ENCODE peak calls at places on chromosomes 12 and 14, in ten cellular contexts. R is IMR-90; G is activated T-cell treated with anti-CD3 and anti-CD28 coated beads, Interleukin-2, amount 50 U/mL, for 4 hours; V is iPS-NIHi11; Z is RPMI8226; U is nucleus accumbens; X is CD4-positive, alpha-beta memory T cell; K is hypothalamus; O is GM20000; A is CD8-positive, alpha-beta T cell. Q is an unnamed sample.

GRCh38 chr14:46401066-46401465 is 250.5 kb downstream of the RPL10L start:
- DNase-seq in R (no peak), G (no peak), V (no peak), Z (no peak), U (no peak), X (no peak), K (no peak), O (no peak), A (no peak), Q (no peak)

GRCh38 chr14:44699391-44699790 is 192.3 kb upstream of the FSCB start:
- DNase-seq in R (no peak), G (no peak), V (no peak), Z (no peak), U (no peak), X (no peak), K (no peak), O (no peak), A (no peak), Q (no peak)

GRCh38 chr12:58588771-58589170 is 331.5 kb downstream of the LRIG3 start:
- DNase-seq in R (peak; percentile 81), G (no peak), V (no peak), Z (no peak), U (no peak), X (no peak), K (no peak), O (no peak), A (no peak), Q (no peak)

GRCh38 chr14:68973639-68974038 is 5.5 kb downstream of the ACTN1 start:
- DNase-seq in R (no peak), G (no peak), V (no peak), Z (no peak), U (no peak), X (no peak), K (no peak), O (no peak), A (no peak), Q (no peak)

GRCh38 chr12:53061404-53062010 is 11.6 kb downstream of the TNS2 start:
- DNase-seq in R (no peak), G (no peak), V (peak; percentile 68), Z (peak; percentile 93), U (no peak), X (no peak), K (no peak), O (no peak), A (no peak), Q (no peak)

GRCh38 chr12:63045020-63045860 is 105.8 kb downstream of the AVPR1A start:
- DNase-seq in R (peak; percentile 56), G (no peak), V (no peak), Z (no peak), U (no peak), X (no peak), K (no peak), O (no peak), A (no peak), Q (no peak)

GRCh38 chr12:98372340-98373018 is 142.9 kb upstream of the TMPO start:
- DNase-seq in R (no peak), G (no peak), V (no peak), Z (no peak), U (no peak), X (no peak), K (no peak), O (no peak), A (no peak), Q (no peak)

GRCh38 chr14:67934087-67934486 is 114.5 kb downstream of the RAD51B start:
- DNase-seq in R (peak; percentile 85), G (no peak), V (peak; percentile 79), Z (peak; percentile 45), U (no peak), X (peak; percentile 51), K (no peak), O (peak; percentile 42), A (no peak), Q (no peak)

GRCh38 chr12:30582943-30583342 is 112.7 kb downstream of the IPO8 start:
- DNase-seq in R (peak; percentile 2), G (no peak), V (peak; percentile 11), Z (no peak), U (no peak), X (no peak), K (no peak), O (no peak), A (no peak), Q (no peak)

GRCh38 chr12:23949212-23950010 is at the start of gene SOX5:
- DNase-seq in R (peak; percentile 68), G (no peak), V (peak; percentile 74), Z (no peak), U (no peak), X (no peak), K (no peak), O (no peak), A (no peak), Q (no peak)

GRCh38 chr12:6700646-6701051 is at the start of gene PIANP:
- DNase-seq in R (peak; percentile 21), G (peak; percentile 35), V (peak; percentile 82), Z (peak; percentile 29), U (no peak), X (peak; percentile 59), K (peak; percentile 10), O (no peak), A (peak; percentile 18), Q (no peak)

GRCh38 chr14:61585598-61586538 is 109.4 kb upstream of the HIF1A start:
- DNase-seq in R (peak; percentile 93), G (no peak), V (no peak), Z (no peak), U (no peak), X (no peak), K (peak; percentile 41), O (no peak), A (no peak), Q (no peak)

GRCh38 chr14:36934304-36934703 is 238.1 kb downstream of the SLC25A21 start:
- DNase-seq in R (no peak), G (no peak), V (no peak), Z (no peak), U (no peak), X (no peak), K (no peak), O (no peak), A (no peak), Q (no peak)

GRCh38 chr12:94616217-94616729 is 34.1 kb downstream of the TMCC3 start:
- DNase-seq in R (no peak), G (no peak), V (peak; percentile 24), Z (no peak), U (peak; percentile 42), X (no peak), K (peak; percentile 17), O (no peak), A (no peak), Q (no peak)

GRCh38 chr12:95943231-95943842 is at the start of gene AMDHD1:
- DNase-seq in R (peak; percentile 39), G (peak; percentile 43), V (peak; percentile 78), Z (peak; percentile 73), U (peak; percentile 14), X (peak; percentile 64), K (peak; percentile 49), O (peak; percentile 77), A (peak; percentile 22), Q (peak; percentile 74)

GRCh38 chr12:70892593-70892992 is 27.9 kb downstream of the PTPRR start:
- DNase-seq in R (no peak), G (no peak), V (no peak), Z (no peak), U (no peak), X (no peak), K (no peak), O (no peak), A (no peak), Q (no peak)

GRCh38 chr14:89254201-89254919 is 162.7 kb downstream of the FOXN3 start:
- DNase-seq in R (no peak), G (no peak), V (no peak), Z (no peak), U (no peak), X (no peak), K (no peak), O (no peak), A (no peak), Q (no peak)

GRCh38 chr12:26112703-26113147 is 12.1 kb downstream of the BHLHE41 start:
- DNase-seq in R (peak; percentile 22), G (no peak), V (no peak), Z (no peak), U (no peak), X (no peak), K (no peak), O (no peak), A (no peak), Q (no peak)

GRCh38 chr12:48988030-48988649 is 10.0 kb downstream of the WNT1 start:
- DNase-seq in R (peak; percentile 37), G (peak; percentile 70), V (peak; percentile 85), Z (peak; percentile 77), U (peak; percentile 33), X (peak; percentile 64), K (peak; percentile 32), O (peak; percentile 87), A (no peak), Q (peak; percentile 74)

GRCh38 chr12:21828111-21828775 is 53.7 kb upstream of the KCNJ8 start:
- DNase-seq in R (peak; percentile 28), G (no peak), V (no peak), Z (no peak), U (no peak), X (no peak), K (no peak), O (no peak), A (no peak), Q (no peak)

GRCh38 chr12:126156806-126157574 is 1091.8 kb downstream of the AACS start:
- DNase-seq in R (no peak), G (no peak), V (no peak), Z (peak; percentile 20), U (no peak), X (no peak), K (no peak), O (no peak), A (no peak), Q (no peak)

GRCh38 chr14:104732931-104733681 is 9.1 kb downstream of the ADSS1 start:
- DNase-seq in R (no peak), G (no peak), V (no peak), Z (peak; percentile 56), U (no peak), X (no peak), K (no peak), O (no peak), A (no peak), Q (no peak)

GRCh38 chr14:93772263-93772662 is 16.0 kb downstream of the PRIMA1 start:
- DNase-seq in R (no peak), G (no peak), V (no peak), Z (no peak), U (no peak), X (no peak), K (no peak), O (no peak), A (no peak), Q (no peak)

GRCh38 chr14:80390911-80391310 is 179.6 kb upstream of the DIO2 start:
- DNase-seq in R (peak; percentile 51), G (no peak), V (peak; percentile 19), Z (no peak), U (no peak), X (no peak), K (no peak), O (no peak), A (no peak), Q (no peak)

GRCh38 chr12:123540899-123541662 is 7.6 kb upstream of the RILPL1 start:
- DNase-seq in R (no peak), G (no peak), V (no peak), Z (no peak), U (no peak), X (no peak), K (no peak), O (no peak), A (no peak), Q (no peak)

Q was measured in natural killer cell treated with Interleukin-12 subunit alpha and Interleukin-12 subunit beta and Interleukin-15 and Interleukin-18, amount 100 ng/mL, for 72 hours.